ENCODE peak calls at places on chromosomes 12 and 14, in five cellular contexts. K, P, R, D and F are unnamed samples.

GRCh38 chr14:67260114-67260513 is 18.9 kb downstream of the PALS1 start:
- DNase-seq in R (no peak), D (no peak), K (no peak), P (no peak), F (no peak)

GRCh38 chr14:35277179-35277578 is 15.0 kb upstream of the PSMA6 start:
- DNase-seq in K (no peak), D (no peak), R (no peak), P (no peak), F (no peak)

GRCh38 chr12:31431721-31432120 is 105.8 kb upstream of the SINHCAF start:
- DNase-seq in D (no peak), R (no peak), K (no peak), P (no peak), F (no peak)

GRCh38 chr12:42589465-42590323 is at the start of gene PRICKLE1:
- DNase-seq in D (no peak), P (no peak), K (peak), R (peak), F (peak)

GRCh38 chr14:61574514-61574807 is 120.9 kb upstream of the HIF1A start:
- DNase-seq in R (no peak), P (no peak), K (no peak), D (no peak), F (no peak)

GRCh38 chr12:88052686-88053085 is 23.5 kb upstream of the C12orf50 start:
- DNase-seq in K (peak), P (no peak), D (no peak), R (no peak), F (no peak)

GRCh38 chr14:52124791-52125661 is 56.2 kb upstream of the NID2 start:
- DNase-seq in K (no peak), P (no peak), R (no peak), D (no peak), F (no peak)

GRCh38 chr12:27179399-27180214 is 64.5 kb upstream of the STK38L start:
- DNase-seq in K (no peak), D (no peak), P (no peak), R (no peak), F (peak)

GRCh38 chr12:107760817-107761501 is at the start of gene PRDM4:
- DNase-seq in P (peak), K (peak), D (peak), R (peak), F (peak)
- TF ChIP-seq CTCF in P (peak), K (peak), D (no peak), R (peak), F (peak)

GRCh38 chr14:21069388-21070082 is 569 bp upstream of the ARHGEF40 start:
- DNase-seq in D (no peak), P (no peak), R (peak), K (peak), F (peak)
- TF ChIP-seq CTCF in D (no peak), P (no peak), R (no peak), K (no peak), F (no peak)

DNA sequence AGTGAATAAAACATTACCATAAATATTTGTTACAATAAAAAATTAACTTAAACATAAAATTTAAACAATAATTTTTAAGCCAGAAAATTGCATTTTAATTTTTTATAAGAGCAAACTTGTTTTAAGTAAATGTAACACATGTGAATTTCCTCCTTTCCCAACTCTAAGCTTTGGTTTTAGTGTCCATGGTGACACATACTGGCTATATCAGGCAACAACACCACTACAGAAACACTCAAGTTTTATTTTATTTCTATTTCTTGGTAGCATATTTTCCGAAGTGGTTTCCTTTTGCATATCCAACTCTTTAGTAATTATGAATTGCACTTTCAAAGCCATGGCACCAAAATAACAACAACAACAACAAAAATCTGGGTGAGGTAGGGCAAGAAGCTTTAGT is 2.2 kb downstream of the NELL2 start:
- DNase-seq in P (no peak), K (no peak), D (no peak), R (no peak), F (peak)
- TF ChIP-seq CTCF in P (peak), K (no peak), D (peak), R (no peak), F (no peak)

GRCh38 chr14:54493293-54493692 is 4.5 kb upstream of the GMFB start:
- DNase-seq in P (no peak), K (peak), D (no peak), R (no peak), F (no peak)
- TF ChIP-seq CTCF in P (no peak), K (no peak), D (no peak), R (no peak), F (no peak)

DNA sequence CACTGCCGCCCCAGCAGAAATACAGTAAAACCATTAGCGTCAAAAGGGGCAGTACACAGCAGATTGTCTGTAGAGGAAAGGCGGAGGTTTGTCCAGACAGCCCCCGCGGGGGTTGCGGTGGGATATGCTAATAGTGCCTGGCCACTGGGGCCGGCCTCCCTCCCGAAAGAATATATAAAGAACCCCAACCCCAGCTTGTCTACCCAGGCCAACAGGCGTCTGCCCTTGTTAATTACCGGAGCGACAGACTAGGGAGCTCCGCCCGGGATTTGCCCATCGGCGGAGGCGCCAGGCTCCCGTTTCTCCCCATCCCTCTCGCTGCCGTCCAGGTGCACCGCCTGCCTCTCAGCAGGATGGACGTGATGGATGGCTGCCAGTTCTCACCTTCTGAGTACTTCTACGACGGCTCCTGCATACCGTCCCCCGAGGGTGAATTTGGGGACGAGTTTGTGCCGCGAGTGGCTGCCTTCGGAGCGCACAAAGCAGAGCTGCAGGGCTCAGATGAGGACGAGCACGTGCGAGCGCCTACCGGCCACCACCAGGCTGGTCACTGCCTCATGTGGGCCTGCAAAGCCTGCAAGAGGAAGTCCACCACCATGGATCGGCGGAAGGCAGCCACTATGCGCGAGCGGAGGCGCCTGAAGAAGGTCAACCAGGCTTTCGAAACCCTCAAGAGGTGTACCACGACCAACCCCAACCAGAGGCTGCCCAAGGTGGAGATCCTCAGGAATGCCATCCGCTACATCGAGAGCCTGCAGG is at the start of gene MYF5:
- DNase-seq in K (no peak), D (no peak), R (no peak), P (no peak), F (no peak)
- TF ChIP-seq CTCF in K (no peak), D (no peak), R (no peak), P (no peak), F (no peak)

DNA sequence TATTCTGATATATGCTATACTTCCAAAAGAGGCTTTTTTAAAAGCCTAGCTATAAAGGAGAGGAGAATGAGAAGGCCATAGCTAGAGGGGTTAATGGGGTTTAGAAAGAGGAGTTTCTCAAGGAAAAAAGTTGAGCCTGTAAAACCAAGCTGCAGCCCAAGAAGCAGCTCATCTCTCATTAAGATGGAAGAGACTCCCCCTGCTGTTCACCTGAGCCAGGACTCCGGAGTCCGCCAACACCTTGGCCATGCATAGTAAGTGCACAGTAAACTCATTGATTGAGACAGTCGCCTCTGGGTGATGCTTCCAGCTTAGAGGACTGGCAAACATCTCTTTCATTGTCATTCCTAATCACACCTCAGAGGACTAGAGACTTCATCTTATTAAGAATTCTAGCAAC is 46.2 kb downstream of the ANO2 start:
- DNase-seq in K (no peak), R (no peak), D (no peak), P (no peak), F (no peak)
- TF ChIP-seq CTCF in K (peak), R (no peak), D (no peak), P (no peak), F (no peak)